ENCODE peak calls at places on chromosomes 6 and 20, in five cellular contexts. K is NCI-H510A treated with DMSO at 0.1 percent for 48 hours, Q is HL-60, B is HFF-Myc, N is hippocampal formation. J is an unnamed sample.

GRCh38 chr6:158869010-158869603 is 49.9 kb upstream of the EZR start:
- DNase-seq in K (peak), Q (no peak), B (no peak), N (no peak), J (no peak)

GRCh38 chr6:111734068-111734825 is 128.6 kb upstream of the TRAF3IP2 start:
- DNase-seq in K (no peak), Q (no peak), B (no peak), N (no peak), J (no peak)

GRCh38 chr20:16528078-16528477 is 45.2 kb downstream of the KIF16B start:
- DNase-seq in K (peak), Q (no peak), B (peak), N (no peak), J (peak)

GRCh38 chr6:34339432-34339831 is 53.0 kb downstream of the NUDT3 start:
- DNase-seq in K (no peak), Q (no peak), B (no peak), N (no peak), J (no peak)

GRCh38 chr6:93282521-93283031 is 136.8 kb downstream of the EPHA7 start:
- DNase-seq in K (no peak), Q (no peak), B (no peak), N (no peak), J (no peak)

GRCh38 chr6:145036848-145037567 is 698.3 kb downstream of the EPM2A start:
- DNase-seq in K (no peak), Q (no peak), B (no peak), N (no peak), J (no peak)

GRCh38 chr6:138107752-138108592 is 753 bp upstream of the PERP start:
- DNase-seq in K (peak), Q (no peak), B (no peak), N (no peak), J (no peak)

GRCh38 chr6:168301648-168302398 is 17.8 kb downstream of the DACT2 start:
- DNase-seq in K (peak), Q (no peak), B (no peak), N (no peak), J (no peak)

GRCh38 chr20:63612276-63612931 is 14.5 kb downstream of the GMEB2 start:
- DNase-seq in K (no peak), Q (peak), B (no peak), N (no peak), J (no peak)

GRCh38 chr6:40620546-40620945 is 33.4 kb upstream of the LRFN2 start:
- DNase-seq in K (no peak), Q (no peak), B (no peak), N (no peak), J (no peak)

GRCh38 chr6:113750148-113750547 is 107.0 kb upstream of the MARCKS start:
- DNase-seq in K (no peak), Q (no peak), B (no peak), N (no peak), J (no peak)

GRCh38 chr20:57593134-57593886 is 26.9 kb downstream of the ZBP1 start:
- DNase-seq in K (no peak), Q (no peak), B (no peak), N (no peak), J (no peak)

GRCh38 chr6:32151131-32151884 is 431 bp downstream of the PRRT1 start:
- DNase-seq in K (no peak), Q (no peak), B (no peak), N (no peak), J (no peak)

GRCh38 chr6:157953580-157954091 is 28.0 kb upstream of the SYNJ2 start:
- DNase-seq in K (peak), Q (no peak), B (no peak), N (no peak), J (no peak)

GRCh38 chr20:40633123-40633850 is 55.7 kb downstream of the MAFB start:
- DNase-seq in K (no peak), Q (no peak), B (no peak), N (no peak), J (no peak)

GRCh38 chr20:1588869-1589460 is 30.8 kb downstream of the SIRPB1 start:
- DNase-seq in K (no peak), Q (no peak), B (no peak), N (no peak), J (no peak)

GRCh38 chr6:99745651-99746050 is 139.0 kb downstream of the PRDM13 start:
- DNase-seq in K (no peak), Q (no peak), B (no peak), N (no peak), J (no peak)

GRCh38 chr6:25612666-25613065 is 39.3 kb upstream of the SCGN start:
- DNase-seq in K (no peak), Q (no peak), B (no peak), N (no peak), J (no peak)

GRCh38 chr6:31530659-31531058 is 1.9 kb downstream of the MCCD1 start:
- DNase-seq in K (no peak), Q (no peak), B (no peak), N (no peak), J (no peak)

GRCh38 chr6:136526196-136526930 is 23.9 kb downstream of the MAP7 start:
- DNase-seq in K (peak), Q (no peak), B (no peak), N (peak), J (no peak)

GRCh38 chr20:829531-829930 is 4.0 kb upstream of the FAM110A start:
- DNase-seq in K (no peak), Q (no peak), B (no peak), N (no peak), J (no peak)

GRCh38 chr20:53080969-53081871 is 109.1 kb downstream of the TSHZ2 start:
- DNase-seq in K (peak), Q (no peak), B (no peak), N (no peak), J (no peak)

GRCh38 chr20:23161968-23162696 is 76.0 kb upstream of the CD93 start:
- DNase-seq in K (peak), Q (peak), B (no peak), N (no peak), J (no peak)

GRCh38 chr6:33374359-33374910 is 17.2 kb upstream of the KIFC1 start:
- DNase-seq in K (no peak), Q (no peak), B (no peak), N (no peak), J (no peak)

GRCh38 chr6:52595000-52595795 is 18.3 kb upstream of the TRAM2 start:
- DNase-seq in K (peak), Q (no peak), B (no peak), N (no peak), J (peak)

GRCh38 chr6:39441301-39441700 is 118.8 kb upstream of the KCNK16 start:
- DNase-seq in K (no peak), Q (no peak), B (no peak), N (no peak), J (no peak)

GRCh38 chr6:47200536-47201334 is 109.0 kb downstream of the TNFRSF21 start:
- DNase-seq in K (no peak), Q (no peak), B (no peak), N (no peak), J (no peak)

GRCh38 chr6:31480574-31480973 is 17.4 kb upstream of the MICB start:
- DNase-seq in K (no peak), Q (no peak), B (no peak), N (no peak), J (no peak)

GRCh38 chr6:53492860-53493634 is 51.9 kb downstream of the GCLC start:
- DNase-seq in K (peak), Q (peak), B (peak), N (peak), J (no peak)

GRCh38 chr6:51743999-51744398 is 343.4 kb downstream of the PKHD1 start:
- DNase-seq in K (peak), Q (no peak), B (no peak), N (no peak), J (no peak)

GRCh38 chr6:81204741-81205140 is 547.7 kb downstream of the TENT5A start:
- DNase-seq in K (no peak), Q (no peak), B (no peak), N (no peak), J (no peak)

GRCh38 chr6:31918069-31918725 is 9.3 kb upstream of the C2 start:
- DNase-seq in K (no peak), Q (no peak), B (no peak), N (no peak), J (no peak)

GRCh38 chr6:144660545-144660944 is 375.4 kb downstream of the UTRN start:
- DNase-seq in K (no peak), Q (no peak), B (no peak), N (no peak), J (no peak)

GRCh38 chr6:33490198-33490597 is 35.8 kb downstream of the ZBTB9 start:
- DNase-seq in K (peak), Q (no peak), B (no peak), N (no peak), J (no peak)

GRCh38 chr20:50613438-50614169 is 77.7 kb downstream of the RIPOR3 start:
- DNase-seq in K (no peak), Q (no peak), B (no peak), N (no peak), J (no peak)

GRCh38 chr20:4795394-4795793 is 73.7 kb downstream of the PRND start:
- DNase-seq in K (no peak), Q (peak), B (peak), N (no peak), J (peak)

GRCh38 chr6:159701413-159701999 is 8.5 kb upstream of the SOD2 start:
- DNase-seq in K (no peak), Q (no peak), B (peak), N (no peak), J (no peak)